ENCODE peak calls at places on chromosomes 12 and 14, in five cellular contexts. N is AG04450, O is left lung, W is choroid plexus epithelial cell, I is pancreas. D is an unnamed sample.

GRCh38 chr12:54984602-54985376 is at the start of gene TESPA1:
- DNase-seq in N (no peak), O (peak), W (no peak), I (no peak), D (no peak)

GRCh38 chr12:6944381-6945186 is 762 bp downstream of the C12orf57 start:
- DNase-seq in N (peak), O (peak), W (peak), I (peak), D (peak)

GRCh38 chr14:92122351-92122677 is 545 bp downstream of the CPSF2 start:
- DNase-seq in N (no peak), O (peak), W (peak), I (no peak), D (no peak)

GRCh38 chr14:91246051-91246852 is 1.7 kb upstream of the GPR68 start:
- DNase-seq in N (no peak), O (no peak), W (no peak), I (no peak), D (no peak)

GRCh38 chr14:35287481-35288013 is 4.6 kb upstream of the PSMA6 start:
- DNase-seq in N (no peak), O (no peak), W (no peak), I (no peak), D (no peak)

GRCh38 chr12:49413796-49414195 is 46.5 kb downstream of the SPATS2 start:
- DNase-seq in N (no peak), O (no peak), W (peak), I (no peak), D (no peak)

GRCh38 chr12:77231548-77231947 is 166.2 kb upstream of the E2F7 start:
- DNase-seq in N (peak), O (peak), W (peak), I (peak), D (no peak)

GRCh38 chr12:74801625-74802024 is 264.0 kb downstream of the ATXN7L3B start:
- DNase-seq in N (no peak), O (no peak), W (peak), I (no peak), D (no peak)

GRCh38 chr14:64722842-64723447 is 18.7 kb downstream of the PLEKHG3 start:
- DNase-seq in N (no peak), O (no peak), W (no peak), I (no peak), D (no peak)

GRCh38 chr12:60101715-60102114 is 505.9 kb downstream of the SLC16A7 start:
- DNase-seq in N (no peak), O (no peak), W (peak), I (no peak), D (no peak)

GRCh38 chr14:72521045-72521444 is 372.9 kb downstream of the DPF3 start:
- DNase-seq in N (no peak), O (no peak), W (no peak), I (no peak), D (no peak)

GRCh38 chr12:116324684-116325664 is 47.5 kb upstream of the MED13L start:
- DNase-seq in N (no peak), O (no peak), W (no peak), I (no peak), D (no peak)

GRCh38 chr12:24479131-24479530 is 469.8 kb downstream of the BCAT1 start:
- DNase-seq in N (no peak), O (no peak), W (peak), I (no peak), D (no peak)

GRCh38 chr12:16325426-16325825 is 22.0 kb upstream of the MGST1 start:
- DNase-seq in N (no peak), O (no peak), W (no peak), I (no peak), D (no peak)

GRCh38 chr12:128814411-128815261 is 9.1 kb downstream of the SLC15A4 start:
- DNase-seq in N (no peak), O (no peak), W (no peak), I (no peak), D (no peak)

GRCh38 chr14:96484391-96484790 is 17.8 kb upstream of the PAPOLA start:
- DNase-seq in N (no peak), O (no peak), W (no peak), I (no peak), D (no peak)

GRCh38 chr12:57755454-57756372 is 810 bp downstream of the MARCHF9 start:
- DNase-seq in N (no peak), O (peak), W (no peak), I (peak), D (no peak)

GRCh38 chr14:100297320-100298300 is 8.6 kb downstream of the SLC25A29 start:
- DNase-seq in N (peak), O (peak), W (peak), I (peak), D (no peak)

GRCh38 chr12:113322353-113322752 is 12.6 kb downstream of the SLC8B1 start:
- DNase-seq in N (peak), O (no peak), W (peak), I (no peak), D (no peak)

GRCh38 chr14:68468437-68469207 is 324.2 kb downstream of the ZFP36L1 start:
- DNase-seq in N (no peak), O (no peak), W (peak), I (no peak), D (no peak)

GRCh38 chr12:131921866-131922769 is 7.0 kb upstream of the PUS1 start:
- DNase-seq in N (no peak), O (no peak), W (peak), I (peak), D (no peak)
- H3K4me3 ChIP-seq in N (no peak), O (no peak), W (no peak), I (no peak), D (no peak)

GRCh38 chr14:32757568-32757967 is 181.1 kb upstream of the NPAS3 start:
- DNase-seq in N (no peak), O (no peak), W (no peak), I (no peak), D (no peak)

GRCh38 chr14:32764131-32764530 is 174.5 kb upstream of the NPAS3 start:
- DNase-seq in N (no peak), O (no peak), W (peak), I (no peak), D (no peak)

GRCh38 chr14:32762886-32763285 is 175.8 kb upstream of the NPAS3 start:
- DNase-seq in N (no peak), O (no peak), W (peak), I (no peak), D (no peak)

GRCh38 chr14:32763673-32764072 is 175.0 kb upstream of the NPAS3 start:
- DNase-seq in N (no peak), O (no peak), W (no peak), I (no peak), D (no peak)

GRCh38 chr14:32761381-32761968 is 177.2 kb upstream of the NPAS3 start:
- DNase-seq in N (no peak), O (no peak), W (peak), I (no peak), D (no peak)
- TF ChIP-seq CTCF in N (no peak), O (no peak), W (no peak), I (no peak), D (no peak)

GRCh38 chr12:69473229-69473628 is 3.0 kb downstream of the FRS2 start:
- DNase-seq in N (no peak), O (no peak), W (no peak), I (no peak), D (no peak)

GRCh38 chr12:69471667-69472385 is 1.6 kb downstream of the FRS2 start:
- DNase-seq in N (no peak), O (no peak), W (no peak), I (no peak), D (no peak)

GRCh38 chr12:69468237-69469026 is 1.8 kb upstream of the FRS2 start:
- DNase-seq in N (no peak), O (no peak), W (no peak), I (no peak), D (no peak)

GRCh38 chr12:69469854-69470188 is 367 bp upstream of the FRS2 start:
- DNase-seq in N (no peak), O (no peak), W (no peak), I (no peak), D (no peak)

DNA sequence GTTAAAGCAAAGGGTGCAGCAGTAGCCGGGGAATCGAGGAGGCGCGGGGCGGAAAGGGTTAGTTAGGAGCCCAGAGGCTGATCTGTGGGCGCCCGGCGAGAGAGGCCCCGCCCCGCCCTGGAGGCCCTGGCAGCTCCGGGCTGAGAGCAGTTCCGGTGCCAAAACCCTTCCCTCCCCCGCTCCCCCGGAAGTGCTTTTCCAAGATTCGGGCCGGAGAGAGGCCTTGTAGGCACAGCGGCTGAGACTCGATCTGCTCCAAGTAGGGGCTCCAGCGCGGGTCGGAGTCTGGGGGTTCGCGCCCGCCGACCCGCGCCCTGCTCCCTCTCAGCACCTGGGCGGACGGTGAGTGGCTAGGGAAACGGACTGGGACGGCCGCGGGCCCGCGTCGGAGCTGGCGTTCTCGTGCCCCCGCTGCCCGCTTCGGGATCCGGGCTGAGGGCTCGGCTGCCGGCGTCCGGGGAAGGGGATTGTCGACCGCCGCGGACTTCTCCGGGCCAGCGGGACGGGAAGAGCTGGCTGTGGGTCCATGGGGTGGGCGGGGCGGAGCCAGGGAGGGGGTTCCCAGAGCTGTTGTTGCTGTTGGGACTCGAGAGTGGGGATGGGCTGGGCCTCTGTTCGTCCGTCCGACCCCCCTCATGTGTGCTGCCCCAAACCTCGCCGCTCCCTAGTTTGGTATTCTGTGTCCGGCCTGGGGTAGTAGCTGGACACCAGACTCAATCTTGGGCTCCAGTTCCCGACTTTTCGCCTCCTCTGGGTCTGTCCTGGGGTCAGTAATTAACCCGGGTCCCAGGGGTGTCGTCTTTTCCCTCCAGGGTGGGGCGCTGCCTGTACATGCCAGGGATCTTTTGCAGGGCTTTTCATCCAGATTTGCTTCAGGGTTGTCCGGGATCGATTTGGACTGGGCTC is at the start of gene FRS2:
- DNase-seq in N (peak), O (peak), W (peak), I (peak), D (peak)
- H3K4me3 ChIP-seq in N (peak), O (peak), W (peak), I (peak), D (peak)

GRCh38 chr14:102207831-102208365 is 68.2 kb downstream of the WDR20 start:
- DNase-seq in N (no peak), O (no peak), W (no peak), I (no peak), D (no peak)

GRCh38 chr14:102208741-102209140 is 69.0 kb downstream of the WDR20 start:
- DNase-seq in N (no peak), O (no peak), W (no peak), I (no peak), D (no peak)

GRCh38 chr14:102210421-102211042 is 70.8 kb downstream of the WDR20 start:
- DNase-seq in N (no peak), O (no peak), W (no peak), I (no peak), D (no peak)

GRCh38 chr14:102211240-102211639 is 71.5 kb downstream of the WDR20 start:
- DNase-seq in N (no peak), O (no peak), W (no peak), I (no peak), D (no peak)

GRCh38 chr14:102209224-102209966 is 69.7 kb downstream of the WDR20 start:
- DNase-seq in N (no peak), O (no peak), W (peak), I (no peak), D (no peak)
- TF ChIP-seq CTCF in N (peak), O (no peak), W (peak), I (no peak), D (no peak)

DNA sequence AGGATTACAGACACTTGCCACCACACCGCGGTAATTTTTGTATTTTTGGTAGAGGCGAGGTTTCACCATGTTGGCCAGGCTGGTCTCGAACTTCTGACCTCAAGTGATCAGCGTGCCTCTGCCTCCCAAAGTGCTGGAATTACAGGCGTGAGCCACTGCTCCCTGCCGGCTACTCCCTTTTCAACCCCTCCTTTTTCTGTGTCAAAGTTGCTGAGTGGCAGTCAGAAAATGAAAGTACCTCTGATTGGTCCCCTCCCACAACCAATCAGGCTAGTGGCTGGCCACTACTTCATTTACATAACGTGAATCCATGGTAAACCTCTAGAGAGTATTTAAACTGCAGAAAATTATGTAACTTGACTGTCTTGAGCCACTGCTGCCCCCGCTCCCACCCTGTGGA is 5.9 kb downstream of the RESF1 start:
- DNase-seq in N (no peak), O (no peak), W (no peak), I (no peak), D (no peak)
- H3K4me3 ChIP-seq in N (no peak), O (no peak), W (no peak), I (no peak), D (no peak)

GRCh38 chr12:90274407-90274806 is 565.8 kb upstream of the ATP2B1 start:
- DNase-seq in N (no peak), O (no peak), W (no peak), I (no peak), D (no peak)
- TF ChIP-seq CTCF in N (no peak), O (no peak), W (no peak), I (no peak), D (peak)

GRCh38 chr12:110547090-110547489 is 36.0 kb downstream of the PPTC7 start:
- DNase-seq in N (no peak), O (no peak), W (no peak), I (no peak), D (no peak)

GRCh38 chr12:110546339-110546738 is 36.8 kb downstream of the PPTC7 start:
- DNase-seq in N (peak), O (no peak), W (peak), I (no peak), D (no peak)

GRCh38 chr12:110543965-110544364 is 39.2 kb downstream of the PPTC7 start:
- DNase-seq in N (no peak), O (no peak), W (no peak), I (no peak), D (no peak)

GRCh38 chr12:110543252-110543959 is 39.7 kb downstream of the PPTC7 start:
- DNase-seq in N (no peak), O (peak), W (peak), I (peak), D (peak)

DNA sequence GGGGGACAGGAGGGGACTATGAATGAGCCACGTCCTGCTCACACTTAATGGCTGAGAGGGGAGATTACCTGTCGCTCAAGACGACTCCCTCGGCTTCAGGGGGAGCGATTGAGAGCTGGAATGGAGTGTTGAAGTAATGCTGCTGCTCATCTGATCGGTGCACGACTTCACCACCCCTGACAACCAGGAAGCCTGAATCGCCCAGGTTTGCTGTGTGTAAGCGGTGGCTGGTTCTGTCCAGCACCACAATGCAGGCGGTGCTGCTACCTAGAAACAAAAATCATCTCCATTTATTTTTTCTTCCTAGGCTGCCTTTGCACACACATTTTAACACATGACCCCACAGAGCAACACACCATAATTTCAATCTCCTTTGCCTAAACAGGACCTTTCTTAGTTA is 37.3 kb downstream of the PPTC7 start:
- DNase-seq in N (no peak), O (no peak), W (peak), I (no peak), D (no peak)
- H3K4me3 ChIP-seq in N (no peak), O (no peak), W (no peak), I (no peak), D (no peak)

GRCh38 chr14:37595809-37596595 is 573 bp downstream of the TTC6 start:
- DNase-seq in N (no peak), O (peak), W (no peak), I (peak), D (peak)

GRCh38 chr14:37594916-37595808 is at the start of the genes FOXA1 and TTC6:
- DNase-seq in N (no peak), O (peak), W (no peak), I (peak), D (no peak)

GRCh38 chr14:37592288-37593274 is 2.5 kb downstream of the FOXA1 start:
- DNase-seq in N (no peak), O (no peak), W (no peak), I (no peak), D (no peak)

GRCh38 chr14:37593496-37594237 is 1.4 kb downstream of the FOXA1 start:
- DNase-seq in N (no peak), O (no peak), W (no peak), I (no peak), D (no peak)

GRCh38 chr14:37594238-37594915 is 672 bp downstream of the FOXA1 start:
- DNase-seq in N (peak), O (no peak), W (peak), I (peak), D (peak)
- TF ChIP-seq CTCF in N (peak), O (peak), W (peak), I (peak), D (peak)